ENCODE peak calls at places on chromosome 19, in ten cellular contexts. E is stimulated activated CD4-positive, alpha-beta T cell treated with anti-CD3 and anti-CD28 coated beads, Interleukin-12 subunit alpha, Interleukin-12 subunit beta, amount 100 ng/mL, for 48 hours; X is HCEC 1CT; M is T-helper 1 cell; B is NCI-H1105 treated with DMSO at 0.1 percent for 48 hours; K is effector memory CD4-positive, alpha-beta T cell; T is adrenal gland; P is MCF 10A; V is NCI-H1417; W is amniotic epithelial cell. Y is an unnamed sample.

GRCh38 chr19:53868091-53868891 is 608 bp downstream of the MYADM start:
- DNase-seq in P (peak; percentile 68), W (peak; percentile 69), T (peak; percentile 48), V (no peak), B (no peak), K (peak; percentile 42), X (peak; percentile 74), E (no peak), M (peak; percentile 32), Y (no peak)

GRCh38 chr19:16825312-16826168 is 3.7 kb upstream of the SIN3B start:
- DNase-seq in B (peak; percentile 58), W (peak; percentile 69), M (no peak), V (no peak), E (no peak), X (peak; percentile 68), K (no peak), T (peak; percentile 76), P (peak; percentile 80), Y (no peak)

GRCh38 chr19:37953576-37954303 is 46.7 kb downstream of the SIPA1L3 start:
- DNase-seq in W (peak; percentile 29), E (no peak), V (no peak), P (no peak), B (no peak), T (no peak), K (no peak), X (no peak), M (no peak), Y (no peak)

GRCh38 chr19:18590273-18591272 is 2.0 kb downstream of the REX1BD start:
- DNase-seq in B (peak; percentile 99), P (peak; percentile 90), E (no peak), X (no peak), V (peak; percentile 93), W (peak; percentile 83), T (peak; percentile 52), M (no peak), K (no peak), Y (no peak)

GRCh38 chr19:51185069-51185867 is 39.6 kb upstream of the CD33 start:
- DNase-seq in W (no peak), V (no peak), K (no peak), E (no peak), B (no peak), P (no peak), T (no peak), X (no peak), M (no peak), Y (no peak)

GRCh38 chr19:36151144-36152051 is 849 bp downstream of the COX7A1 start:
- DNase-seq in E (no peak), B (no peak), T (peak; percentile 63), W (no peak), X (no peak), P (no peak), M (no peak), K (no peak), V (no peak), Y (no peak)

GRCh38 chr19:43574424-43575155 is 737 bp downstream of the XRCC1 start:
- DNase-seq in W (peak; percentile 37), M (no peak), B (peak; percentile 20), P (peak; percentile 43), X (no peak), E (no peak), V (peak; percentile 49), K (no peak), T (no peak), Y (no peak)

GRCh38 chr19:56158170-56158757 is 17.2 kb downstream of the ZNF444 start:
- DNase-seq in E (no peak), B (no peak), V (no peak), M (no peak), W (no peak), P (no peak), T (peak; percentile 12), X (no peak), K (no peak), Y (no peak)

GRCh38 chr19:6476155-6476895 is 5.3 kb downstream of the DENND1C start:
- DNase-seq in B (no peak), T (peak; percentile 98), M (no peak), P (peak; percentile 59), W (peak; percentile 24), X (peak; percentile 27), V (no peak), K (peak; percentile 53), E (peak; percentile 79), Y (peak; percentile 57)

GRCh38 chr19:55344444-55344843 is 4.8 kb downstream of the KMT5C start:
- DNase-seq in E (no peak), P (peak; percentile 87), W (no peak), K (no peak), M (no peak), B (peak; percentile 66), V (peak; percentile 16), X (no peak), T (no peak), Y (no peak)

GRCh38 chr19:1851581-1852293 is 3.5 kb upstream of the REXO1 start:
- DNase-seq in B (no peak), V (peak; percentile 82), W (no peak), E (no peak), M (no peak), X (no peak), P (no peak), T (no peak), K (peak; percentile 49), Y (peak; percentile 68)